ENCODE peak calls at places on chromosomes 5 and 9, in seven cellular contexts. H, P, S, Y, F, N and J are unnamed samples.
A peak's percentile ranks its signal among the peaks of the same experiment; 100 is the strongest.

GRCh38 chr9:69820955-69821788 is 555 bp downstream of the CFAP95 start:
- DNase-seq in H (no peak), P (no peak), S (no peak), Y (no peak), F (no peak), N (no peak), J (no peak)

GRCh38 chr9:34961574-34962480 is 3.7 kb downstream of the PHF24 start:
- DNase-seq in H (no peak), P (peak; percentile 67), S (no peak), Y (no peak), F (no peak), N (no peak), J (no peak)

GRCh38 chr5:458547-459353 is 15.8 kb downstream of the EXOC3 start:
- DNase-seq in H (peak; percentile 65), P (peak; percentile 65), S (no peak), Y (peak; percentile 38), F (peak; percentile 9), N (peak; percentile 49), J (no peak)

GRCh38 chr5:98514106-98514665 is 259.3 kb upstream of the RGMB start:
- DNase-seq in H (no peak), P (no peak), S (no peak), Y (no peak), F (no peak), N (no peak), J (no peak)

GRCh38 chr9:93948456-93949072 is 6.6 kb downstream of the BARX1 start:
- DNase-seq in H (no peak), P (no peak), S (no peak), Y (no peak), F (no peak), N (no peak), J (no peak)

GRCh38 chr9:108394726-108395125 is 461.1 kb downstream of the ACTL7B start:
- DNase-seq in H (no peak), P (no peak), S (no peak), Y (peak; percentile 52), F (no peak), N (no peak), J (no peak)

GRCh38 chr5:168578506-168579205 is 512 bp downstream of the PANK3 start:
- DNase-seq in H (no peak), P (no peak), S (peak; percentile 79), Y (no peak), F (no peak), N (no peak), J (no peak)

GRCh38 chr5:172909931-172910502 is 49.2 kb upstream of the RPL26L1 start:
- DNase-seq in H (no peak), P (peak; percentile 83), S (peak; percentile 41), Y (no peak), F (no peak), N (no peak), J (no peak)

GRCh38 chr5:160330212-160330611 is 17.8 kb upstream of the CCNJL start:
- DNase-seq in H (no peak), P (peak; percentile 24), S (no peak), Y (no peak), F (no peak), N (no peak), J (no peak)

GRCh38 chr5:177607452-177608192 is 7.7 kb downstream of the B4GALT7 start:
- DNase-seq in H (peak; percentile 78), P (peak; percentile 76), S (peak; percentile 95), Y (peak; percentile 89), F (peak; percentile 52), N (peak; percentile 34), J (peak; percentile 60)

GRCh38 chr5:172274951-172275753 is 8.4 kb downstream of the UBTD2 start:
- DNase-seq in H (no peak), P (no peak), S (peak; percentile 28), Y (no peak), F (no peak), N (no peak), J (no peak)

GRCh38 chr5:9502435-9502834 is 43.4 kb downstream of the SEMA5A start:
- DNase-seq in H (no peak), P (no peak), S (peak; percentile 42), Y (no peak), F (no peak), N (no peak), J (no peak)

GRCh38 chr5:69343083-69343482 is 10.5 kb upstream of the CCDC125 start:
- DNase-seq in H (no peak), P (no peak), S (no peak), Y (no peak), F (no peak), N (no peak), J (no peak)

GRCh38 chr9:121694001-121694400 is 42.6 kb downstream of the DAB2IP start:
- DNase-seq in H (no peak), P (no peak), S (no peak), Y (no peak), F (no peak), N (no peak), J (no peak)

GRCh38 chr5:141245250-141245717 is at the start of gene PCDHB15:
- DNase-seq in H (no peak), P (no peak), S (peak; percentile 82), Y (no peak), F (peak; percentile 19), N (no peak), J (no peak)

GRCh38 chr5:169880012-169880673 is 100.2 kb downstream of the INSYN2B start:
- DNase-seq in H (no peak), P (no peak), S (no peak), Y (no peak), F (no peak), N (no peak), J (no peak)

GRCh38 chr9:98807811-98808195 is 333 bp downstream of the GALNT12 start:
- DNase-seq in H (no peak), P (peak; percentile 33), S (no peak), Y (peak; percentile 80), F (no peak), N (no peak), J (no peak)

GRCh38 chr9:98805506-98806272 is 1.8 kb upstream of the GALNT12 start:
- DNase-seq in H (no peak), P (peak; percentile 75), S (no peak), Y (no peak), F (no peak), N (peak; percentile 66), J (no peak)

GRCh38 chr9:98808411-98808815 is 943 bp downstream of the GALNT12 start:
- DNase-seq in H (peak; percentile 67), P (no peak), S (no peak), Y (no peak), F (no peak), N (no peak), J (no peak)

GRCh38 chr9:98806394-98807069 is 938 bp upstream of the GALNT12 start:
- DNase-seq in H (no peak), P (peak; percentile 21), S (no peak), Y (no peak), F (no peak), N (no peak), J (no peak)

DNA sequence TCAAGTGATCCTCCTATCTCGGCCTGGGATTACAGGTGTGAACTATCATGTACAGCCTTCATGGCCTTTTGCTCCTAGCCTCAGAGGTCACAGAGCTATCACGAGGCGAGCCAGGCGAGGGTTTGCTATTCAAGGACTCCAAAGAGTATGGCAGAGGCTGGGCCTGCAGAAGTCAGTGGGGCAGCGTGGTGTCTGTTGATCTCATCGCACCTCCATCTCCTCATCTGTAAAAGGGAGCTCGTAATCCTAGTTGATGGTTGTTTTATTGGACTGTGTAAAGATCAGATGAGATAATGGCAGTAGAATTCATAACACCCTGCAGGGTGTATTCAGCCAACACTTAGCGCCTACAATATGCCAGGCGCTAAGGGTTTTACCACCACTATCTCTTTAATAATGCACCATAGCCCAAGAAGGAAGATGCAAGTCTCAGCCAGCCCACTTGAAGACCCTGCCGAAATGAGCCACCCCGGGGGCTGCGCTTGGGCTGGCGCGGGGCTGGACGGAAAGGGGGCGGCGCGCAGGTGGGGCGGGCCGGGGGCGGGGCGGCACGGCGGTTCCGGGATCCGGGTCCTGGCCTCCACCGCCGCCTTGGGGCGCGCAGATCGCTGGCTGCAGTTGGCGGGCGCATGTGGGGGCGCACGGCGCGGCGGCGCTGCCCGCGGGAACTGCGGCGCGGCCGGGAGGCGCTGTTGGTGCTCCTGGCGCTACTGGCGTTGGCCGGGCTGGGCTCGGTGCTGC is at the start of gene GALNT12:
- DNase-seq in H (peak; percentile 66), P (no peak), S (peak; percentile 57), Y (peak; percentile 84), F (no peak), N (no peak), J (no peak)
- H3K27ac ChIP-seq in H (no peak within 1 kb of the TSS), P (no peak within 1 kb of the TSS), S (no peak within 1 kb of the TSS), Y (no peak within 1 kb of the TSS), F (no peak within 1 kb of the TSS), N (peak within 1 kb of the TSS; percentile 3), J (peak within 1 kb of the TSS; percentile 26)

DNA sequence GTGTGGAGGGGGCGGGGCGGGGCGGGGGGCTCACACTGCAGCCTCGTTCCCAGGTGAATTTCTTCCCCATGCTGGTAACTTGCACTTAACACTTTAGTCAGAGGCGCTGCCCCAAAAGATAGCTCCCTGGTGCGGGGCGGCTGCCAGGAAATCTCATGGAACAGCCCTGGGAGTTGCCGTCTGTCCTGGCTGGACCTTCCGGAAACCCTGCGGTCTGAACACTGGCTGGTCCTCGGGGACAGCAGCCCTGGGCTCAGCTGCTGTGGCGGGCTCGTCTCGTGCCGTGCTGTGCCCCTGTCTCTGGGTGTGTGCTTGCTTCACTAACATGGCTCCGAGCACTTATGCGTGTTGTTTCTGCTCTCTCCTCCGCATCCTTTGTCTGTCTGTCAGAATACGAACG is 25.8 kb downstream of the PTGES2 start:
- DNase-seq in H (no peak), P (no peak), S (no peak), Y (peak; percentile 78), F (no peak), N (no peak), J (no peak)
- H3K27ac ChIP-seq in H (peak overlapping the region; percentile 88), P (no peak overlapping the region), S (no peak overlapping the region), Y (peak overlapping the region; percentile 89), F (peak overlapping the region; percentile 91), N (no peak overlapping the region), J (peak overlapping the region; percentile 16)

DNA sequence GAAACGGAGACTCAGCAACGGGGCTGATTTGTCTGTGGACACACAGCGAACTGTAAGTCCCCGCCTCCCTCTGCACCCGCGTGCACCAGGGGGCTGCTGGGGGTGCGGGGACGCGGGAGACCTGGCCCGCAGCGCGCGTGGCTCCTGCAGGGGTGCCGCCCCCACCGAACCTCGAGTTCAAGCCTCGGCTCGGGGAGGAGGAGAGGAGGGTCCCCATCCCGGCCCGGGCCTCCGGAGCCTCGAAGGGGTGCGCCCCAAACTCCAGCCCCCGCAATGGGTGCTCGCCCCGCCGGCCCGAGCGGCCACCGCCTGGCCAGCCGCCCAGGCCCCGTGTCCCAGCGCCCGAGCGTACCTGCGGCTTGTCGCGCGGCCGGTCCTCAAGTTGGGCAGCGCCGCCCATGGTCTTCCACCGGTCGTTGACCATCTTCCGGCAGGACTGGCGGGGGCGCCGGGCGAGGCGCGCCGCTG is 829 bp downstream of the FIBCD1 start:
- DNase-seq in H (no peak), P (no peak), S (no peak), Y (no peak), F (no peak), N (no peak), J (no peak)
- H3K27ac ChIP-seq in H (no peak overlapping the region), P (no peak overlapping the region), S (no peak overlapping the region), Y (no peak overlapping the region), F (no peak overlapping the region), N (no peak overlapping the region), J (no peak overlapping the region)

DNA sequence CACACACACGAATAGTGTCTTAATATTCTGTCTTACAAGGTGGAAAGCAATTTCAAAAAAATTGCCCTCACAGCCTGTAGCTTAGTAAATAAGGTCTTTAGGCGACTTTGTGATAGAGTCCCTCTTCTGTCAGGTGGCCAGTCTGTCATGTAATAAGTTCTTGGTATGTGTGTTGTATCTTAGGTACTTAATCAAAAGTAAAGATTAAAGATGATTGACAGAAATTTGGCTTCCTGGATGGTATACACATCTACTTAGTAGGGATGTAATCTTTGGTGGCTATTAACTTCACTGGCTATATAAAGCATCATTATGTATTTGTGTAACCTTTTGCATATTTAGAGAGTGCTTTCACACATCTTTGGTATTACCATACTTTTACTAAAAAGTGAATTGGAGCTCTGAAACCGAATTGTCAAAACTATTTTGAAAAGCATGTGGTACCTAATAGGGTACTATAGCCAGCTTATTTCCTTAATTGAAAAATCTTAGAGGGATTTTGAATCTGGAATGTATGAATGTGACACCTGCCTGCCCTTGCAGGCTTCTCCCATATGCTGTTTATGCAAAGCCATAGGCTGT is 3.4 kb downstream of the G3BP1 start:
- DNase-seq in H (no peak), P (no peak), S (no peak), Y (no peak), F (no peak), N (no peak), J (no peak)
- H3K27ac ChIP-seq in H (peak overlapping the region; percentile 84), P (no peak overlapping the region), S (no peak overlapping the region), Y (no peak overlapping the region), F (no peak overlapping the region), N (peak overlapping the region; percentile 11), J (no peak overlapping the region)